ENCODE peak calls at places on chromosome 3, in five cellular contexts. V is body of pancreas, T is germinal center, D is hypothalamus, K is midbrain. M is an unnamed sample.

GRCh38 chr3:79012530-79012913 is 755.3 kb downstream of the ROBO1 start:
- DNase-seq in T (no peak), D (no peak), K (peak), V (no peak), M (peak)

GRCh38 chr3:28326458-28326926 is 22.0 kb upstream of the ZCWPW2 start:
- DNase-seq in V (no peak), T (no peak), D (no peak), K (no peak), M (no peak)

GRCh38 chr3:48711727-48712126 is 5.3 kb downstream of the IP6K2 start:
- DNase-seq in K (no peak), V (no peak), T (no peak), D (no peak), M (no peak)

GRCh38 chr3:42314411-42314810 is 48.4 kb upstream of the CCK start:
- DNase-seq in K (no peak), T (no peak), D (no peak), V (no peak), M (no peak)

GRCh38 chr3:12751548-12751947 is 7.5 kb downstream of the TMEM40 start:
- DNase-seq in K (no peak), D (no peak), T (no peak), V (no peak), M (no peak)

GRCh38 chr3:140845878-140846277 is 95.8 kb upstream of the SLC25A36 start:
- DNase-seq in V (no peak), T (no peak), K (no peak), D (no peak), M (no peak)

GRCh38 chr3:160482796-160483195 is 33.2 kb upstream of the TRIM59 start:
- DNase-seq in T (no peak), V (no peak), D (no peak), K (no peak), M (no peak)

GRCh38 chr3:124496066-124496465 is 234.2 kb upstream of the UMPS start:
- DNase-seq in V (no peak), D (no peak), T (no peak), K (no peak), M (no peak)

GRCh38 chr3:166283856-166284255 is 446.6 kb upstream of the BCHE start:
- DNase-seq in K (peak), V (no peak), D (no peak), T (no peak), M (no peak)

GRCh38 chr3:62260655-62261054 is 112.7 kb downstream of the FEZF2 start:
- DNase-seq in K (no peak), T (no peak), V (no peak), D (no peak), M (no peak)

GRCh38 chr3:184562875-184563568 is 1.4 kb downstream of the EPHB3 start:
- DNase-seq in T (no peak), D (no peak), K (no peak), V (peak), M (peak)

GRCh38 chr3:110928016-110928662 is 143.5 kb upstream of the NECTIN3 start:
- DNase-seq in D (no peak), V (no peak), K (no peak), T (no peak), M (no peak)

GRCh38 chr3:108406661-108407206 is 103.7 kb downstream of the MYH15 start:
- DNase-seq in D (no peak), T (peak), K (peak), V (peak), M (peak)

GRCh38 chr3:146345900-146346299 is 95.0 kb upstream of the PLSCR4 start:
- DNase-seq in T (no peak), V (no peak), K (no peak), D (no peak), M (no peak)

GRCh38 chr3:53232641-53233377 is 23.0 kb downstream of the TKT start:
- DNase-seq in V (no peak), T (no peak), D (no peak), K (no peak), M (no peak)

GRCh38 chr3:51718547-51719412 is 11.9 kb downstream of the GRM2 start:
- DNase-seq in D (peak), T (peak), V (peak), K (peak), M (peak)

GRCh38 chr3:52432631-52433030 is 12.3 kb downstream of the SEMA3G start:
- DNase-seq in T (no peak), D (no peak), V (peak), K (no peak), M (no peak)

GRCh38 chr3:160451602-160452001 is 2.0 kb upstream of the TRIM59 start:
- DNase-seq in K (no peak), V (no peak), D (no peak), T (no peak), M (no peak)

GRCh38 chr3:106765342-106765741 is 611.9 kb upstream of the CCDC54 start:
- DNase-seq in K (no peak), T (no peak), V (no peak), D (no peak), M (no peak)

GRCh38 chr3:111787556-111788463 is 71.3 kb upstream of the PHLDB2 start:
- DNase-seq in D (no peak), K (no peak), T (no peak), V (no peak), M (no peak)

GRCh38 chr3:141055136-141055535 is 4.0 kb downstream of the SPSB4 start:
- DNase-seq in V (no peak), T (no peak), D (no peak), K (no peak), M (no peak)

GRCh38 chr3:188243124-188243795 is 89.3 kb downstream of the LPP start:
- DNase-seq in T (no peak), V (no peak), D (no peak), K (no peak), M (no peak)

GRCh38 chr3:32026583-32026982 is 45.0 kb downstream of the ZNF860 start:
- DNase-seq in T (peak), K (no peak), D (no peak), V (no peak), M (no peak)

GRCh38 chr3:8482263-8482662 is 19.4 kb upstream of the LMCD1 start:
- DNase-seq in T (no peak), D (no peak), V (no peak), K (no peak), M (no peak)

GRCh38 chr3:79086514-79086913 is 681.3 kb downstream of the ROBO1 start:
- DNase-seq in D (no peak), K (peak), T (peak), V (peak), M (peak)

GRCh38 chr3:43737001-43737440 is 46.3 kb downstream of the ABHD5 start:
- DNase-seq in D (no peak), K (no peak), V (no peak), T (no peak), M (no peak)

GRCh38 chr3:52126500-52126899 is 27.7 kb downstream of the POC1A start:
- DNase-seq in D (no peak), T (no peak), V (no peak), K (no peak), M (no peak)

GRCh38 chr3:128385080-128385832 is 81.4 kb downstream of the DNAJB8 start:
- DNase-seq in T (no peak), D (no peak), K (no peak), V (peak), M (peak)

GRCh38 chr3:159922861-159923312 is 65.7 kb upstream of the IL12A start:
- DNase-seq in T (peak), D (no peak), V (no peak), K (no peak), M (peak)

GRCh38 chr3:23810342-23811116 is 4.8 kb downstream of the UBE2E1 start:
- DNase-seq in V (peak), K (peak), T (peak), D (peak), M (peak)

GRCh38 chr3:188001926-188002325 is 152.0 kb upstream of the LPP start:
- DNase-seq in D (no peak), K (no peak), T (no peak), V (no peak), M (no peak)